ENCODE peak calls at places on chromosome 19, in ten cellular contexts. One of them, this sample, is unnamed.

GRCh38 chr19:2027361-2027760 is 11.8 kb upstream of the BTBD2 start:
- DNase-seq in HT1080: no peak
- DNase-seq in NCI-H1436 treated with DMSO at 0.1 percent for 48 hours: no peak
- DNase-seq in activated gamma-delta T cell treated with anti-CD3 and anti-CD28 coated beads, Interleukin-2, amount 50 U/mL, for 16 hours: no peak
- DNase-seq in BJ: peak
- DNase-seq in heart left ventricle: no peak
- DNase-seq in AG04450: no peak
- DNase-seq in left colon: no peak
- DNase-seq in neural crest cell: no peak
- DNase-seq in activated effector memory CD4-positive, alpha-beta T cell treated with anti-CD3 and anti-CD28 coated beads, Interleukin-2, amount 50 U/mL, for 16 hours: no peak
- DNase-seq in this sample: no peak

GRCh38 chr19:49771674-49772139 is 4.9 kb downstream of the AP2A1 start:
- DNase-seq in HT1080: no peak
- DNase-seq in NCI-H1436 treated with DMSO at 0.1 percent for 48 hours: no peak
- DNase-seq in activated gamma-delta T cell treated with anti-CD3 and anti-CD28 coated beads, Interleukin-2, amount 50 U/mL, for 16 hours: no peak
- DNase-seq in BJ: no peak
- DNase-seq in heart left ventricle: no peak
- DNase-seq in AG04450: no peak
- DNase-seq in left colon: peak
- DNase-seq in neural crest cell: no peak
- DNase-seq in activated effector memory CD4-positive, alpha-beta T cell treated with anti-CD3 and anti-CD28 coated beads, Interleukin-2, amount 50 U/mL, for 16 hours: no peak
- DNase-seq in this sample: no peak

GRCh38 chr19:33177417-33177976 is 16.6 kb upstream of the LRP3 start:
- DNase-seq in HT1080: no peak
- DNase-seq in NCI-H1436 treated with DMSO at 0.1 percent for 48 hours: no peak
- DNase-seq in activated gamma-delta T cell treated with anti-CD3 and anti-CD28 coated beads, Interleukin-2, amount 50 U/mL, for 16 hours: peak
- DNase-seq in BJ: no peak
- DNase-seq in heart left ventricle: no peak
- DNase-seq in AG04450: no peak
- DNase-seq in left colon: no peak
- DNase-seq in neural crest cell: peak
- DNase-seq in activated effector memory CD4-positive, alpha-beta T cell treated with anti-CD3 and anti-CD28 coated beads, Interleukin-2, amount 50 U/mL, for 16 hours: no peak
- DNase-seq in this sample: peak

GRCh38 chr19:1221141-1221903 is 15.7 kb downstream of the STK11 start:
- DNase-seq in HT1080: no peak
- DNase-seq in NCI-H1436 treated with DMSO at 0.1 percent for 48 hours: no peak
- DNase-seq in activated gamma-delta T cell treated with anti-CD3 and anti-CD28 coated beads, Interleukin-2, amount 50 U/mL, for 16 hours: no peak
- DNase-seq in BJ: no peak
- DNase-seq in heart left ventricle: peak
- DNase-seq in AG04450: no peak
- DNase-seq in left colon: peak
- DNase-seq in neural crest cell: peak
- DNase-seq in activated effector memory CD4-positive, alpha-beta T cell treated with anti-CD3 and anti-CD28 coated beads, Interleukin-2, amount 50 U/mL, for 16 hours: no peak
- DNase-seq in this sample: no peak

GRCh38 chr19:13999085-13999484 is 7.0 kb downstream of the RFX1 start:
- DNase-seq in HT1080: no peak
- DNase-seq in NCI-H1436 treated with DMSO at 0.1 percent for 48 hours: no peak
- DNase-seq in activated gamma-delta T cell treated with anti-CD3 and anti-CD28 coated beads, Interleukin-2, amount 50 U/mL, for 16 hours: no peak
- DNase-seq in BJ: no peak
- DNase-seq in heart left ventricle: no peak
- DNase-seq in AG04450: no peak
- DNase-seq in left colon: no peak
- DNase-seq in neural crest cell: no peak
- DNase-seq in activated effector memory CD4-positive, alpha-beta T cell treated with anti-CD3 and anti-CD28 coated beads, Interleukin-2, amount 50 U/mL, for 16 hours: no peak
- DNase-seq in this sample: no peak

GRCh38 chr19:28242317-28242927 is 970.5 kb downstream of the UQCRFS1 start:
- DNase-seq in HT1080: peak
- DNase-seq in NCI-H1436 treated with DMSO at 0.1 percent for 48 hours: peak
- DNase-seq in activated gamma-delta T cell treated with anti-CD3 and anti-CD28 coated beads, Interleukin-2, amount 50 U/mL, for 16 hours: no peak
- DNase-seq in BJ: no peak
- DNase-seq in heart left ventricle: no peak
- DNase-seq in AG04450: no peak
- DNase-seq in left colon: peak
- DNase-seq in neural crest cell: peak
- DNase-seq in activated effector memory CD4-positive, alpha-beta T cell treated with anti-CD3 and anti-CD28 coated beads, Interleukin-2, amount 50 U/mL, for 16 hours: no peak
- DNase-seq in this sample: no peak

GRCh38 chr19:42497492-42498226 is 30.6 kb downstream of the CEACAM1 start:
- DNase-seq in HT1080: no peak
- DNase-seq in NCI-H1436 treated with DMSO at 0.1 percent for 48 hours: no peak
- DNase-seq in activated gamma-delta T cell treated with anti-CD3 and anti-CD28 coated beads, Interleukin-2, amount 50 U/mL, for 16 hours: no peak
- DNase-seq in BJ: no peak
- DNase-seq in heart left ventricle: no peak
- DNase-seq in AG04450: no peak
- DNase-seq in left colon: peak
- DNase-seq in neural crest cell: no peak
- DNase-seq in activated effector memory CD4-positive, alpha-beta T cell treated with anti-CD3 and anti-CD28 coated beads, Interleukin-2, amount 50 U/mL, for 16 hours: no peak
- DNase-seq in this sample: no peak

GRCh38 chr19:18519962-18520847 is 1.7 kb downstream of the ELL start:
- DNase-seq in HT1080: peak
- DNase-seq in NCI-H1436 treated with DMSO at 0.1 percent for 48 hours: no peak
- DNase-seq in activated gamma-delta T cell treated with anti-CD3 and anti-CD28 coated beads, Interleukin-2, amount 50 U/mL, for 16 hours: no peak
- DNase-seq in BJ: peak
- DNase-seq in heart left ventricle: peak
- DNase-seq in AG04450: peak
- DNase-seq in left colon: peak
- DNase-seq in neural crest cell: peak
- DNase-seq in activated effector memory CD4-positive, alpha-beta T cell treated with anti-CD3 and anti-CD28 coated beads, Interleukin-2, amount 50 U/mL, for 16 hours: peak
- DNase-seq in this sample: no peak

GRCh38 chr19:18306903-18307681 is 15.8 kb downstream of the LSM4 start:
- DNase-seq in HT1080: no peak
- DNase-seq in NCI-H1436 treated with DMSO at 0.1 percent for 48 hours: no peak
- DNase-seq in activated gamma-delta T cell treated with anti-CD3 and anti-CD28 coated beads, Interleukin-2, amount 50 U/mL, for 16 hours: no peak
- DNase-seq in BJ: no peak
- DNase-seq in heart left ventricle: no peak
- DNase-seq in AG04450: no peak
- DNase-seq in left colon: no peak
- DNase-seq in neural crest cell: no peak
- DNase-seq in activated effector memory CD4-positive, alpha-beta T cell treated with anti-CD3 and anti-CD28 coated beads, Interleukin-2, amount 50 U/mL, for 16 hours: peak
- DNase-seq in this sample: no peak

GRCh38 chr19:11446652-11447301 is 11.3 kb downstream of the PRKCSH start:
- DNase-seq in HT1080: no peak
- DNase-seq in NCI-H1436 treated with DMSO at 0.1 percent for 48 hours: no peak
- DNase-seq in activated gamma-delta T cell treated with anti-CD3 and anti-CD28 coated beads, Interleukin-2, amount 50 U/mL, for 16 hours: no peak
- DNase-seq in BJ: no peak
- DNase-seq in heart left ventricle: peak
- DNase-seq in AG04450: no peak
- DNase-seq in left colon: peak
- DNase-seq in neural crest cell: peak
- DNase-seq in activated effector memory CD4-positive, alpha-beta T cell treated with anti-CD3 and anti-CD28 coated beads, Interleukin-2, amount 50 U/mL, for 16 hours: peak
- DNase-seq in this sample: no peak

GRCh38 chr19:4521170-4521887 is 3.0 kb upstream of the PLIN4 start:
- DNase-seq in HT1080: no peak
- DNase-seq in NCI-H1436 treated with DMSO at 0.1 percent for 48 hours: no peak
- DNase-seq in activated gamma-delta T cell treated with anti-CD3 and anti-CD28 coated beads, Interleukin-2, amount 50 U/mL, for 16 hours: no peak
- DNase-seq in BJ: no peak
- DNase-seq in heart left ventricle: no peak
- DNase-seq in AG04450: no peak
- DNase-seq in left colon: no peak
- DNase-seq in neural crest cell: no peak
- DNase-seq in activated effector memory CD4-positive, alpha-beta T cell treated with anti-CD3 and anti-CD28 coated beads, Interleukin-2, amount 50 U/mL, for 16 hours: no peak
- DNase-seq in this sample: no peak

GRCh38 chr19:28103916-28104315 is 1109.0 kb downstream of the UQCRFS1 start:
- DNase-seq in HT1080: no peak
- DNase-seq in NCI-H1436 treated with DMSO at 0.1 percent for 48 hours: no peak
- DNase-seq in activated gamma-delta T cell treated with anti-CD3 and anti-CD28 coated beads, Interleukin-2, amount 50 U/mL, for 16 hours: no peak
- DNase-seq in BJ: no peak
- DNase-seq in heart left ventricle: no peak
- DNase-seq in AG04450: no peak
- DNase-seq in left colon: no peak
- DNase-seq in neural crest cell: no peak
- DNase-seq in activated effector memory CD4-positive, alpha-beta T cell treated with anti-CD3 and anti-CD28 coated beads, Interleukin-2, amount 50 U/mL, for 16 hours: no peak
- DNase-seq in this sample: no peak

GRCh38 chr19:19588546-19588945 is 29.9 kb downstream of the PBX4 start:
- DNase-seq in HT1080: no peak
- DNase-seq in NCI-H1436 treated with DMSO at 0.1 percent for 48 hours: no peak
- DNase-seq in activated gamma-delta T cell treated with anti-CD3 and anti-CD28 coated beads, Interleukin-2, amount 50 U/mL, for 16 hours: no peak
- DNase-seq in BJ: no peak
- DNase-seq in heart left ventricle: no peak
- DNase-seq in AG04450: no peak
- DNase-seq in left colon: no peak
- DNase-seq in neural crest cell: no peak
- DNase-seq in activated effector memory CD4-positive, alpha-beta T cell treated with anti-CD3 and anti-CD28 coated beads, Interleukin-2, amount 50 U/mL, for 16 hours: no peak
- DNase-seq in this sample: no peak

GRCh38 chr19:8512115-8512967 is 1.6 kb downstream of the ZNF414 start:
- DNase-seq in HT1080: no peak
- DNase-seq in NCI-H1436 treated with DMSO at 0.1 percent for 48 hours: no peak
- DNase-seq in activated gamma-delta T cell treated with anti-CD3 and anti-CD28 coated beads, Interleukin-2, amount 50 U/mL, for 16 hours: no peak
- DNase-seq in BJ: no peak
- DNase-seq in heart left ventricle: no peak
- DNase-seq in AG04450: no peak
- DNase-seq in left colon: peak
- DNase-seq in neural crest cell: no peak
- DNase-seq in activated effector memory CD4-positive, alpha-beta T cell treated with anti-CD3 and anti-CD28 coated beads, Interleukin-2, amount 50 U/mL, for 16 hours: no peak
- DNase-seq in this sample: no peak

GRCh38 chr19:3302755-3303154 is 63.6 kb upstream of the NFIC start:
- DNase-seq in HT1080: no peak
- DNase-seq in NCI-H1436 treated with DMSO at 0.1 percent for 48 hours: no peak
- DNase-seq in activated gamma-delta T cell treated with anti-CD3 and anti-CD28 coated beads, Interleukin-2, amount 50 U/mL, for 16 hours: no peak
- DNase-seq in BJ: no peak
- DNase-seq in heart left ventricle: no peak
- DNase-seq in AG04450: no peak
- DNase-seq in left colon: no peak
- DNase-seq in neural crest cell: no peak
- DNase-seq in activated effector memory CD4-positive, alpha-beta T cell treated with anti-CD3 and anti-CD28 coated beads, Interleukin-2, amount 50 U/mL, for 16 hours: no peak
- DNase-seq in this sample: no peak

GRCh38 chr19:30001301-30001700 is 59.3 kb downstream of the URI1 start:
- DNase-seq in HT1080: no peak
- DNase-seq in NCI-H1436 treated with DMSO at 0.1 percent for 48 hours: no peak
- DNase-seq in activated gamma-delta T cell treated with anti-CD3 and anti-CD28 coated beads, Interleukin-2, amount 50 U/mL, for 16 hours: no peak
- DNase-seq in BJ: no peak
- DNase-seq in heart left ventricle: no peak
- DNase-seq in AG04450: no peak
- DNase-seq in left colon: no peak
- DNase-seq in neural crest cell: no peak
- DNase-seq in activated effector memory CD4-positive, alpha-beta T cell treated with anti-CD3 and anti-CD28 coated beads, Interleukin-2, amount 50 U/mL, for 16 hours: no peak
- DNase-seq in this sample: no peak

GRCh38 chr19:29651622-29652394 is 13.5 kb upstream of the PLEKHF1 start:
- DNase-seq in HT1080: no peak
- DNase-seq in NCI-H1436 treated with DMSO at 0.1 percent for 48 hours: no peak
- DNase-seq in activated gamma-delta T cell treated with anti-CD3 and anti-CD28 coated beads, Interleukin-2, amount 50 U/mL, for 16 hours: no peak
- DNase-seq in BJ: no peak
- DNase-seq in heart left ventricle: no peak
- DNase-seq in AG04450: no peak
- DNase-seq in left colon: no peak
- DNase-seq in neural crest cell: no peak
- DNase-seq in activated effector memory CD4-positive, alpha-beta T cell treated with anti-CD3 and anti-CD28 coated beads, Interleukin-2, amount 50 U/mL, for 16 hours: no peak
- DNase-seq in this sample: no peak

GRCh38 chr19:46784262-46785053 is 3.9 kb downstream of the SLC1A5 start:
- DNase-seq in HT1080: peak
- DNase-seq in NCI-H1436 treated with DMSO at 0.1 percent for 48 hours: peak
- DNase-seq in activated gamma-delta T cell treated with anti-CD3 and anti-CD28 coated beads, Interleukin-2, amount 50 U/mL, for 16 hours: peak
- DNase-seq in BJ: peak
- DNase-seq in heart left ventricle: peak
- DNase-seq in AG04450: peak
- DNase-seq in left colon: peak
- DNase-seq in neural crest cell: peak
- DNase-seq in activated effector memory CD4-positive, alpha-beta T cell treated with anti-CD3 and anti-CD28 coated beads, Interleukin-2, amount 50 U/mL, for 16 hours: peak
- DNase-seq in this sample: no peak

GRCh38 chr19:12244370-12244769 is 50.3 kb downstream of the ZNF44 start:
- DNase-seq in HT1080: no peak
- DNase-seq in NCI-H1436 treated with DMSO at 0.1 percent for 48 hours: no peak
- DNase-seq in activated gamma-delta T cell treated with anti-CD3 and anti-CD28 coated beads, Interleukin-2, amount 50 U/mL, for 16 hours: no peak
- DNase-seq in BJ: no peak
- DNase-seq in heart left ventricle: no peak
- DNase-seq in AG04450: no peak
- DNase-seq in left colon: no peak
- DNase-seq in neural crest cell: no peak
- DNase-seq in activated effector memory CD4-positive, alpha-beta T cell treated with anti-CD3 and anti-CD28 coated beads, Interleukin-2, amount 50 U/mL, for 16 hours: no peak
- DNase-seq in this sample: no peak

GRCh38 chr19:39155114-39155700 is 29.6 kb downstream of the PAK4 start:
- DNase-seq in HT1080: no peak
- DNase-seq in NCI-H1436 treated with DMSO at 0.1 percent for 48 hours: no peak
- DNase-seq in activated gamma-delta T cell treated with anti-CD3 and anti-CD28 coated beads, Interleukin-2, amount 50 U/mL, for 16 hours: no peak
- DNase-seq in BJ: no peak
- DNase-seq in heart left ventricle: no peak
- DNase-seq in AG04450: no peak
- DNase-seq in left colon: no peak
- DNase-seq in neural crest cell: no peak
- DNase-seq in activated effector memory CD4-positive, alpha-beta T cell treated with anti-CD3 and anti-CD28 coated beads, Interleukin-2, amount 50 U/mL, for 16 hours: no peak
- DNase-seq in this sample: no peak

GRCh38 chr19:10269333-10270179 is 1.4 kb upstream of the ICAM1 start:
- DNase-seq in HT1080: peak
- DNase-seq in NCI-H1436 treated with DMSO at 0.1 percent for 48 hours: no peak
- DNase-seq in activated gamma-delta T cell treated with anti-CD3 and anti-CD28 coated beads, Interleukin-2, amount 50 U/mL, for 16 hours: peak
- DNase-seq in BJ: no peak
- DNase-seq in heart left ventricle: peak
- DNase-seq in AG04450: no peak
- DNase-seq in left colon: peak
- DNase-seq in neural crest cell: peak
- DNase-seq in activated effector memory CD4-positive, alpha-beta T cell treated with anti-CD3 and anti-CD28 coated beads, Interleukin-2, amount 50 U/mL, for 16 hours: peak
- DNase-seq in this sample: peak

GRCh38 chr19:335486-336066 is 9.0 kb downstream of the MIER2 start:
- DNase-seq in HT1080: no peak
- DNase-seq in NCI-H1436 treated with DMSO at 0.1 percent for 48 hours: no peak
- DNase-seq in activated gamma-delta T cell treated with anti-CD3 and anti-CD28 coated beads, Interleukin-2, amount 50 U/mL, for 16 hours: no peak
- DNase-seq in BJ: no peak
- DNase-seq in heart left ventricle: no peak
- DNase-seq in AG04450: no peak
- DNase-seq in left colon: no peak
- DNase-seq in neural crest cell: no peak
- DNase-seq in activated effector memory CD4-positive, alpha-beta T cell treated with anti-CD3 and anti-CD28 coated beads, Interleukin-2, amount 50 U/mL, for 16 hours: no peak
- DNase-seq in this sample: no peak

GRCh38 chr19:17780781-17781180 is 14.2 kb upstream of the B3GNT3 start:
- DNase-seq in HT1080: no peak
- DNase-seq in NCI-H1436 treated with DMSO at 0.1 percent for 48 hours: no peak
- DNase-seq in activated gamma-delta T cell treated with anti-CD3 and anti-CD28 coated beads, Interleukin-2, amount 50 U/mL, for 16 hours: no peak
- DNase-seq in BJ: no peak
- DNase-seq in heart left ventricle: no peak
- DNase-seq in AG04450: no peak
- DNase-seq in left colon: no peak
- DNase-seq in neural crest cell: no peak
- DNase-seq in activated effector memory CD4-positive, alpha-beta T cell treated with anti-CD3 and anti-CD28 coated beads, Interleukin-2, amount 50 U/mL, for 16 hours: no peak
- DNase-seq in this sample: no peak

GRCh38 chr19:40620161-40620485 is 19.0 kb downstream of the LTBP4 start:
- DNase-seq in HT1080: no peak
- DNase-seq in NCI-H1436 treated with DMSO at 0.1 percent for 48 hours: no peak
- DNase-seq in activated gamma-delta T cell treated with anti-CD3 and anti-CD28 coated beads, Interleukin-2, amount 50 U/mL, for 16 hours: no peak
- DNase-seq in BJ: no peak
- DNase-seq in heart left ventricle: peak
- DNase-seq in AG04450: no peak
- DNase-seq in left colon: no peak
- DNase-seq in neural crest cell: no peak
- DNase-seq in activated effector memory CD4-positive, alpha-beta T cell treated with anti-CD3 and anti-CD28 coated beads, Interleukin-2, amount 50 U/mL, for 16 hours: no peak
- DNase-seq in this sample: no peak

GRCh38 chr19:45340232-45340898 is at the start of gene KLC3:
- DNase-seq in HT1080: no peak
- DNase-seq in NCI-H1436 treated with DMSO at 0.1 percent for 48 hours: no peak
- DNase-seq in activated gamma-delta T cell treated with anti-CD3 and anti-CD28 coated beads, Interleukin-2, amount 50 U/mL, for 16 hours: no peak
- DNase-seq in BJ: no peak
- DNase-seq in heart left ventricle: no peak
- DNase-seq in AG04450: no peak
- DNase-seq in left colon: peak
- DNase-seq in neural crest cell: no peak
- DNase-seq in activated effector memory CD4-positive, alpha-beta T cell treated with anti-CD3 and anti-CD28 coated beads, Interleukin-2, amount 50 U/mL, for 16 hours: peak
- DNase-seq in this sample: no peak

GRCh38 chr19:4059931-4060620 is 6.6 kb downstream of the ZBTB7A start:
- DNase-seq in HT1080: no peak
- DNase-seq in NCI-H1436 treated with DMSO at 0.1 percent for 48 hours: no peak
- DNase-seq in activated gamma-delta T cell treated with anti-CD3 and anti-CD28 coated beads, Interleukin-2, amount 50 U/mL, for 16 hours: peak
- DNase-seq in BJ: no peak
- DNase-seq in heart left ventricle: peak
- DNase-seq in AG04450: no peak
- DNase-seq in left colon: peak
- DNase-seq in neural crest cell: no peak
- DNase-seq in activated effector memory CD4-positive, alpha-beta T cell treated with anti-CD3 and anti-CD28 coated beads, Interleukin-2, amount 50 U/mL, for 16 hours: peak
- DNase-seq in this sample: no peak

GRCh38 chr19:51489113-51489512 is 10.8 kb downstream of the CEACAM18 start:
- DNase-seq in HT1080: no peak
- DNase-seq in NCI-H1436 treated with DMSO at 0.1 percent for 48 hours: no peak
- DNase-seq in activated gamma-delta T cell treated with anti-CD3 and anti-CD28 coated beads, Interleukin-2, amount 50 U/mL, for 16 hours: no peak
- DNase-seq in BJ: no peak
- DNase-seq in heart left ventricle: no peak
- DNase-seq in AG04450: no peak
- DNase-seq in left colon: no peak
- DNase-seq in neural crest cell: no peak
- DNase-seq in activated effector memory CD4-positive, alpha-beta T cell treated with anti-CD3 and anti-CD28 coated beads, Interleukin-2, amount 50 U/mL, for 16 hours: no peak
- DNase-seq in this sample: no peak

GRCh38 chr19:46875234-46875633 is 14.4 kb downstream of the ARHGAP35 start:
- DNase-seq in HT1080: no peak
- DNase-seq in NCI-H1436 treated with DMSO at 0.1 percent for 48 hours: no peak
- DNase-seq in activated gamma-delta T cell treated with anti-CD3 and anti-CD28 coated beads, Interleukin-2, amount 50 U/mL, for 16 hours: no peak
- DNase-seq in BJ: no peak
- DNase-seq in heart left ventricle: no peak
- DNase-seq in AG04450: no peak
- DNase-seq in left colon: no peak
- DNase-seq in neural crest cell: no peak
- DNase-seq in activated effector memory CD4-positive, alpha-beta T cell treated with anti-CD3 and anti-CD28 coated beads, Interleukin-2, amount 50 U/mL, for 16 hours: no peak
- DNase-seq in this sample: no peak